ENCODE peak calls at places on chromosomes 3 and 15, in six cellular contexts. U, N, X, D, V and K are unnamed samples.
A peak's percentile ranks its signal among the peaks of the same experiment; 100 is the strongest.

GRCh38 chr15:81195339-81195864 is 1.3 kb upstream of the IL16 start:
- DNase-seq in U (no peak), N (no peak), X (no peak), D (no peak), V (no peak), K (no peak)

GRCh38 chr3:44845528-44846520 is 15.9 kb upstream of the TMEM42 start:
- DNase-seq in U (peak; percentile 8), N (no peak), X (no peak), D (peak; percentile 22), V (no peak), K (peak; percentile 10)

GRCh38 chr3:195054311-195054710 is 216.6 kb downstream of the XXYLT1 start:
- DNase-seq in U (no peak), N (no peak), X (peak; percentile 50), D (no peak), V (no peak), K (no peak)

GRCh38 chr3:188868803-188869202 is 303.0 kb upstream of the TPRG1 start:
- DNase-seq in U (no peak), N (no peak), X (no peak), D (no peak), V (no peak), K (no peak)

GRCh38 chr3:148333091-148333490 is 364.6 kb upstream of the AGTR1 start:
- DNase-seq in U (no peak), N (no peak), X (no peak), D (no peak), V (no peak), K (no peak)

GRCh38 chr3:170469151-170470062 is 50.7 kb downstream of the CLDN11 start:
- DNase-seq in U (peak; percentile 77), N (no peak), X (no peak), D (no peak), V (no peak), K (peak; percentile 81)

GRCh38 chr3:190883973-190884832 is 21.7 kb upstream of the GMNC start:
- DNase-seq in U (peak; percentile 37), N (no peak), X (no peak), D (peak; percentile 78), V (no peak), K (peak; percentile 24)

GRCh38 chr3:85837402-85837801 is 878.6 kb downstream of the CADM2 start:
- DNase-seq in U (no peak), N (no peak), X (no peak), D (no peak), V (no peak), K (no peak)

GRCh38 chr3:53089511-53089910 is 40.7 kb downstream of the RFT1 start:
- DNase-seq in U (no peak), N (no peak), X (no peak), D (peak; percentile 9), V (no peak), K (no peak)

GRCh38 chr3:45560270-45561020 is 34.1 kb upstream of the LIMD1 start:
- DNase-seq in U (no peak), N (no peak), X (no peak), D (peak; percentile 45), V (no peak), K (no peak)

GRCh38 chr15:25415217-25415616 is 23.6 kb downstream of the UBE3A start:
- DNase-seq in U (no peak), N (no peak), X (no peak), D (no peak), V (no peak), K (no peak)

GRCh38 chr3:179949428-179949827 is 87.3 kb downstream of the PEX5L start:
- DNase-seq in U (no peak), N (no peak), X (no peak), D (no peak), V (no peak), K (no peak)

GRCh38 chr15:71295242-71296031 is 180.2 kb downstream of the THSD4 start:
- DNase-seq in U (peak; percentile 98), N (no peak), X (no peak), D (peak; percentile 100), V (peak; percentile 99), K (peak; percentile 99)

GRCh38 chr3:115913069-115913686 is 289.9 kb downstream of the GAP43 start:
- DNase-seq in U (no peak), N (no peak), X (no peak), D (peak; percentile 5), V (no peak), K (no peak)

GRCh38 chr3:107993771-107994170 is 97.1 kb downstream of the CD47 start:
- DNase-seq in U (no peak), N (no peak), X (no peak), D (peak; percentile 63), V (no peak), K (no peak)

GRCh38 chr3:24255414-24255813 is 239.2 kb downstream of the THRB start:
- DNase-seq in U (no peak), N (no peak), X (no peak), D (no peak), V (no peak), K (no peak)